ENCODE peak calls at places on chromosomes 13 and 19, in seven cellular contexts. X is psoas muscle, S is HFF-Myc, O is foreskin fibroblast, V is AG04450, L is gastrocnemius medialis, B is stomach. U is an unnamed sample.

GRCh38 chr19:2863818-2864217 is 3.3 kb upstream of the ZNF556 start:
- DNase-seq in X (no peak), S (no peak), O (no peak), V (no peak), L (no peak), B (no peak), U (no peak)

GRCh38 chr13:102757006-102757405 is 16.6 kb downstream of the TEX30 start:
- DNase-seq in X (no peak), S (no peak), O (no peak), V (no peak), L (no peak), B (no peak), U (no peak)

GRCh38 chr13:91690944-91691343 is 292.5 kb downstream of the GPC5 start:
- DNase-seq in X (no peak), S (no peak), O (no peak), V (no peak), L (no peak), B (no peak), U (no peak)

GRCh38 chr19:55189424-55189823 is 9.3 kb upstream of the SYT5 start:
- DNase-seq in X (peak; percentile 63), S (peak; percentile 86), O (peak; percentile 94), V (peak; percentile 73), L (no peak), B (no peak), U (no peak)

GRCh38 chr13:99982021-99982740 is 597 bp downstream of the ZIC2 start:
- DNase-seq in X (no peak), S (no peak), O (peak; percentile 55), V (no peak), L (no peak), B (no peak), U (no peak)

GRCh38 chr19:55279773-55280643 is at the start of gene HSPBP1:
- DNase-seq in X (peak; percentile 87), S (peak; percentile 86), O (peak; percentile 97), V (peak; percentile 84), L (peak; percentile 76), B (peak; percentile 97), U (peak; percentile 64)

GRCh38 chr19:7159105-7159933 is 89.8 kb downstream of the ZNF557 start:
- DNase-seq in X (peak; percentile 76), S (peak; percentile 31), O (peak; percentile 91), V (peak; percentile 65), L (peak; percentile 95), B (no peak), U (no peak)

GRCh38 chr19:34232566-34233481 is 21.5 kb upstream of the GARRE1 start:
- DNase-seq in X (peak; percentile 43), S (peak; percentile 49), O (peak; percentile 91), V (peak; percentile 74), L (no peak), B (no peak), U (peak; percentile 70)

GRCh38 chr19:39398297-39398864 is 7.2 kb downstream of the MED29 start:
- DNase-seq in X (peak; percentile 80), S (no peak), O (peak; percentile 96), V (no peak), L (peak; percentile 56), B (peak; percentile 73), U (no peak)

GRCh38 chr19:10086904-10087256 is 763 bp downstream of the SHFL start:
- DNase-seq in X (no peak), S (no peak), O (peak; percentile 31), V (no peak), L (no peak), B (no peak), U (no peak)

DNA sequence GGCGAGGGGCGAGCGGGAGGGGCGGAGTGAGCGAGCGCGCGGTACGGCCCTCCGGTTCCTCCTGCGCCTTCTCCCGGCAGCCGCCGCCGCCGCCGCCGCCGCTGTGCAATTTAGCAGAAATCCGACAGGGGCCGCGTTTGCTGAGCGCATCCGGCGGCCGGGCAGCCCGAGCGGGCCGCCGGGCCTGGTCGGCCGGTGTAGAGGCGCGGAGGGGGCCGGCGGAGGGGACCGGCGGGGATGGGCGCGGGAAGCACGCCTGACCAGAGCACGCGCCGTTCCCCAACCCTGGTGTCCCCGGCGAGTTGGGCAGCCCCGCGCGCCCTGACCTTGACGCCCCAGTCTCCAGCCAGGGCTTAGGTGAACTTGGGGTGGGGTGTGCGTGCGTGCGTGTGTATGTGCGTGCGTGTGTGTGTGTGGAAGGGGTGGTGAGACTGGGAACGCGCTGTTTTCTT is 144.5 kb upstream of the ZNF536 start:
- DNase-seq in X (peak; percentile 56), S (no peak), O (peak; percentile 89), V (no peak), L (no peak), B (peak; percentile 33), U (no peak)
- TF ChIP-seq CTCF in X (peak; percentile 57), S (peak; percentile 12), O (peak; percentile 35), V (peak; percentile 27), L (peak; percentile 19), B (peak; percentile 56), U (peak; percentile 35)

GRCh38 chr19:47573076-47574026 is at the start of gene ZNF541:
- DNase-seq in X (peak; percentile 72), S (no peak), O (peak; percentile 80), V (no peak), L (peak; percentile 2), B (peak; percentile 61), U (no peak)
- H3K4me3 ChIP-seq in X (peak within 1 kb of the TSS; percentile 58), S (peak within 1 kb of the TSS; percentile 7), O (peak within 1 kb of the TSS; percentile 50), V (peak within 1 kb of the TSS; percentile 35), L (peak within 1 kb of the TSS; percentile 47), B (peak within 1 kb of the TSS; percentile 43), U (no peak within 1 kb of the TSS)

GRCh38 chr13:63651394-63651793 is 2235.7 kb upstream of the PCDH20 start:
- DNase-seq in X (no peak), S (no peak), O (no peak), V (no peak), L (no peak), B (no peak), U (no peak)
- TF ChIP-seq CTCF in X (no peak), S (no peak), O (no peak), V (no peak), L (no peak), B (no peak), U (no peak)

GRCh38 chr13:29427937-29428309 is 167.6 kb downstream of the SLC7A1 start:
- DNase-seq in X (no peak), S (no peak), O (no peak), V (no peak), L (no peak), B (no peak), U (no peak)
- H3K4me3 ChIP-seq in X (peak overlapping the region; percentile 63), S (peak overlapping the region; percentile 41), O (peak overlapping the region; percentile 41), V (peak overlapping the region; percentile 26), L (peak overlapping the region; percentile 52), B (peak overlapping the region; percentile 40), U (no peak overlapping the region)

U was measured in epithelial cell of proximal tubule.